ENCODE peak calls at places on chromosome 22, in four cellular contexts. Q is GM23248; R is naive thymus-derived CD4-positive, alpha-beta T cell; D is mucosa of descending colon. A is an unnamed sample.
A peak's percentile ranks its signal among the peaks of the same experiment; 100 is the strongest.

GRCh38 chr22:18032455-18033101 is 8.2 kb upstream of the MICAL3 start:
- DNase-seq in R (no peak), Q (peak; percentile 95), D (no peak), A (no peak)

GRCh38 chr22:45323695-45324094 is 14.0 kb downstream of the FAM118A start:
- DNase-seq in R (no peak), D (no peak), Q (no peak), A (no peak)

GRCh38 chr22:46083383-46084350 is 66.7 kb upstream of the PPARA start:
- DNase-seq in D (peak; percentile 47), Q (peak; percentile 61), R (no peak), A (peak; percentile 47)

GRCh38 chr22:44292007-44292370 is 20.8 kb downstream of the SHISAL1 start:
- DNase-seq in Q (no peak), D (no peak), R (no peak), A (no peak)

GRCh38 chr22:18146389-18146753 is 3.6 kb upstream of the USP18 start:
- DNase-seq in D (no peak), R (no peak), Q (no peak), A (no peak)

GRCh38 chr22:26558246-26558895 is 31.6 kb downstream of the TPST2 start:
- DNase-seq in D (no peak), R (no peak), Q (peak; percentile 34), A (peak; percentile 61)

GRCh38 chr22:37659066-37659896 is 758 bp downstream of the PDXP start:
- DNase-seq in R (no peak), Q (peak; percentile 27), D (peak; percentile 77), A (peak; percentile 44)

GRCh38 chr22:46053563-46054090 is 76.7 kb upstream of the WNT7B start:
- DNase-seq in R (peak; percentile 71), Q (peak; percentile 87), D (peak; percentile 89), A (peak; percentile 92)

GRCh38 chr22:33923660-33924246 is 3.5 kb upstream of the LARGE1 start:
- DNase-seq in R (no peak), D (no peak), Q (peak; percentile 84), A (peak; percentile 44)

GRCh38 chr22:21710156-21710555 is 25.4 kb downstream of the YPEL1 start:
- DNase-seq in R (no peak), D (no peak), Q (peak; percentile 69), A (no peak)

GRCh38 chr22:33329398-33329797 is 271.2 kb upstream of the SYN3 start:
- DNase-seq in Q (no peak), R (no peak), D (no peak), A (no peak)

GRCh38 chr22:32052259-32052658 is 9.2 kb downstream of the SLC5A1 start:
- DNase-seq in Q (no peak), D (no peak), R (no peak), A (no peak)

GRCh38 chr22:17779286-17780115 is 5.2 kb upstream of the BID start:
- DNase-seq in D (no peak), R (no peak), Q (no peak), A (no peak)

GRCh38 chr22:30423296-30423958 is 2.1 kb upstream of the MTFP1 start:
- DNase-seq in D (peak; percentile 88), Q (peak; percentile 81), R (no peak), A (no peak)

GRCh38 chr22:34111210-34111824 is 191.0 kb upstream of the LARGE1 start:
- DNase-seq in R (no peak), D (no peak), Q (peak; percentile 59), A (no peak)

GRCh38 chr22:24322522-24322921 is 51.9 kb downstream of the SPECC1L start:
- DNase-seq in D (no peak), R (no peak), Q (peak; percentile 50), A (no peak)

GRCh38 chr22:41047741-41048140 is 44.7 kb upstream of the EP300 start:
- DNase-seq in R (no peak), Q (no peak), D (no peak), A (no peak)

GRCh38 chr22:32897400-32897799 is 95.9 kb downstream of the TIMP3 start:
- DNase-seq in D (no peak), R (no peak), Q (peak; percentile 84), A (no peak)

GRCh38 chr22:37775785-37776638 is 31.7 kb upstream of the GCAT start:
- DNase-seq in D (no peak), Q (peak; percentile 85), R (no peak), A (no peak)

GRCh38 chr22:23626286-23626975 is 5.7 kb downstream of the DRICH1 start:
- DNase-seq in R (no peak), D (no peak), Q (peak; percentile 5), A (no peak)

GRCh38 chr22:25358421-25359170 is 139.2 kb downstream of the CRYBB2 start:
- DNase-seq in Q (no peak), D (no peak), R (no peak), A (no peak)

GRCh38 chr22:24441406-24442351 is 14.3 kb downstream of the ADORA2A start:
- DNase-seq in R (no peak), D (no peak), Q (no peak), A (no peak)

GRCh38 chr22:29152381-29153138 is 53.1 kb upstream of the EMID1 start:
- DNase-seq in D (no peak), Q (no peak), R (no peak), A (no peak)

GRCh38 chr22:44263547-44263946 is 49.2 kb downstream of the SHISAL1 start:
- DNase-seq in D (no peak), Q (no peak), R (no peak), A (no peak)

GRCh38 chr22:49693848-49694247 is 133.8 kb downstream of the BRD1 start:
- DNase-seq in D (no peak), R (no peak), Q (no peak), A (no peak)

GRCh38 chr22:17444204-17444504 is 74.9 kb downstream of the CECR2 start:
- DNase-seq in D (no peak), R (no peak), Q (no peak), A (no peak)

GRCh38 chr22:49380095-49380827 is 447.4 kb downstream of the BRD1 start:
- DNase-seq in R (no peak), D (no peak), Q (no peak), A (no peak)

GRCh38 chr22:30251661-30252226 is 5.2 kb upstream of the LIF start:
- DNase-seq in R (no peak), D (no peak), Q (peak; percentile 62), A (no peak)

GRCh38 chr22:44486538-44486937 is 11.5 kb downstream of the RTL6 start:
- DNase-seq in Q (peak; percentile 31), D (no peak), R (no peak), A (no peak)

GRCh38 chr22:25053153-25053805 is 100.8 kb downstream of the KIAA1671 start:
- DNase-seq in D (no peak), R (no peak), Q (peak; percentile 19), A (no peak)

GRCh38 chr22:45657701-45658100 is 13.9 kb upstream of the ATXN10 start:
- DNase-seq in Q (no peak), D (no peak), R (no peak), A (no peak)

GRCh38 chr22:20172038-20172613 is 21.3 kb upstream of the CCDC188 start:
- DNase-seq in D (no peak), Q (no peak), R (no peak), A (no peak)

GRCh38 chr22:20173246-20173645 is 22.4 kb upstream of the CCDC188 start:
- DNase-seq in Q (no peak), D (no peak), R (no peak), A (no peak)

GRCh38 chr22:20169253-20169822 is 18.5 kb upstream of the CCDC188 start:
- DNase-seq in Q (no peak), D (no peak), R (no peak), A (no peak)

GRCh38 chr22:20170170-20170569 is 19.3 kb upstream of the CCDC188 start:
- DNase-seq in Q (no peak), D (no peak), R (no peak), A (no peak)

DNA sequence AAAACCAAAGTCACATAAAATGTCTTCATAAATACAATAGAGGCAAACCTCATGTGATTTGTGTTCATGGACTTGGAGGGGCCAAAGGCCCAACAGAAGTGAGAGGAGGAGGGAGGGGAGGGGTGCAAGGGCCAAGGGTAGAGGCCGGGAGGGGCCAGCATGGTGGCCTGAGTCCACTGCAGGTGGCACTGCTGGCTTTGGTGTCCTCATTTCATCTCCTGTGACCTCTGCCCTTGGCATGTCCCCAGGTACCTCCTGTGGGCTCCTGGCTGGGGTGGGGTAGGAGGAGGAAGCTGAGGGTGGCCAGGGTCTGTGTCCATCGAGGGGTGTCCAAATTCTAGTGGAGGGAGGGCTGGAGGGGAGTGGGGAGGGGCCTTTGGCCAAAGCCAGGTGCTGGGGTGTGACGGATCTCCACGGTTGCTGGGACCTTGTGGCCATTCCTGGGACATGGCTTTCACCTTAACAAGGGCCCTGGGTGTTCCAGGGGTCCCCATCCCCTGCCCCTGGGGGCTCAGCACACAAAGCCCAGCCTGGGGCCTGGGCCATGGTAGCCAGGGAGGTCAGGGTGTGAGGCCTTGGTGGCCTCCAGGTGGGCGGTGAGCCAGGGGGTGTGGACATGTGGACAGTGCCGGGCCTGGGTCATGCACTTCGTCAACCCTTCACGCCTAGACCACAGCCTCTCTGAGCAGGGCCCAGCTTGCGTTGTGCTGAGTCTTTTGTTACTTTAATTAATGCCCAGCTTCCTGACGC is 20.6 kb upstream of the CCDC188 start:
- DNase-seq in R (no peak), Q (no peak), D (no peak), A (no peak)
- H3K4me1 ChIP-seq in R (no peaks in the 10 kb centered on the region), Q (no peaks in the 10 kb centered on the region), D (no peaks in the 10 kb centered on the region), A (no peaks in the 10 kb centered on the region)

GRCh38 chr22:42933783-42934144 is 76.7 kb upstream of the ARFGAP3 start:
- DNase-seq in D (no peak), Q (peak; percentile 97), R (no peak), A (no peak)
- H3K4me3 ChIP-seq in D (no peak overlapping the region), Q (peak overlapping the region; percentile 57), R (no peak overlapping the region), A (no peak overlapping the region)

GRCh38 chr22:36326178-36327161 is 61.3 kb downstream of the MYH9 start:
- DNase-seq in D (no peak), R (no peak), Q (no peak), A (no peak)

GRCh38 chr22:36324414-36324813 is 63.4 kb downstream of the MYH9 start:
- DNase-seq in Q (peak; percentile 46), R (no peak), D (no peak), A (no peak)

GRCh38 chr22:36323182-36323854 is 64.4 kb downstream of the MYH9 start:
- DNase-seq in D (peak; percentile 57), R (no peak), Q (peak; percentile 82), A (no peak)

GRCh38 chr22:36323855-36324331 is 63.9 kb downstream of the MYH9 start:
- DNase-seq in R (no peak), D (peak; percentile 67), Q (peak; percentile 83), A (no peak)

DNA sequence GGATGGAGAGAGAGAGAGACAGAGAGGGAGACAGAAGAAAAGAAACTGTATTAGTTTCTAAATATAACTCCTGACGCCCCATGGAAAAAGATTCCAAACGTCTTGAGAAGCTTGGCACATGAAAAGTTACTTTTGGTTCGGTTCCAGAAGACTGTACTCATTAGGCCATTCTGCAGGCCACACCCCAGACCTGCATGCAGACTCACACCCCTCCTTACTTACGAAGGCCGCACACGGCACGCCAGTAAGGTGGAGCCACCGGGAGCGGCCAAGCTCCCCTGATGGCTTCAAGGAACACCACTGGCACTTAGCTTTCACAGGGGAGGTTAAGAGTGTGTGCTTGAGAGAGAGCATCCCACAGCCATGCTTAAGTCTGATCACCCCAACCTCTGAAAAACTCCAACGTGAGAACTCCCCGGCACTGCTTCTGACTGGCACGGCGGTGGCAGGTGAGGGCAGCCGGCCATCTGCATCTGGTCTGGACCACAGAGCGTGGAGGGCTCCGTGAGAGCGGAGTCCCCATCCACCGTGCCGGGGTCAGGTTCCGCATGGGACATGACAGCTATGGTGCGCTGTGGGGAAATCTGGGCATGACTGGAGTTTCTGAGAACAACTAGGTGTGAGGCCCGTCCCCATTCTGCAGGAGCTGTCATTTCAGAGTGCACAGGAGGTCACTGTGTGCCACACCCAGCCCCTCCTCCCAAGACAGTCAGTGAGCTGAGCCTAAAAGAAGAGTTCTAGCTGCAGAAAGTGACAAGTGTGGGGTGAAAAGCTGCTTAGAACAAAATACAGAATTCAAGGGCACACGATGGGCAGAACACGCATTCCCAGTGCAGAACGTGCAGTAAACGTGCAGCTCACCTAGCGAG is 62.4 kb downstream of the MYH9 start:
- DNase-seq in R (no peak), D (peak; percentile 81), Q (peak; percentile 89), A (no peak)
- H3K4me1 ChIP-seq in R (peaks cover 32% of the 10 kb centered on the region), D (peaks cover 46% of the 10 kb centered on the region), Q (peaks cover 52% of the 10 kb centered on the region), A (peaks cover 41% of the 10 kb centered on the region)

GRCh38 chr22:38881464-38881871 is 9.5 kb upstream of the CBX6 start:
- DNase-seq in R (no peak), Q (peak; percentile 91), D (no peak), A (peak; percentile 43)
- H3K4me3 ChIP-seq in R (no peak overlapping the region), Q (peak overlapping the region; percentile 37), D (no peak overlapping the region), A (no peak overlapping the region)

A was measured in pancreas.